ENCODE peak calls at places on chromosomes 2 and 18, in five cellular contexts. U is H9, S is mesenchymal stem cell, E is neuronal stem cell, W is H1. B is an unnamed sample.

GRCh38 chr2:239374896-239375277 is 25.9 kb downstream of the HDAC4 start:
- DNase-seq in U (no peak), W (no peak), S (no peak), E (no peak), B (no peak)

GRCh38 chr2:45882707-45883106 is 231.2 kb downstream of the PRKCE start:
- DNase-seq in U (no peak), W (no peak), S (peak), E (no peak), B (no peak)

GRCh38 chr2:234003972-234004617 is 46.4 kb upstream of the SPP2 start:
- DNase-seq in W (no peak), S (peak), E (no peak), U (peak), B (peak)

GRCh38 chr18:48619501-48619900 is 80.7 kb downstream of the CTIF start:
- DNase-seq in W (no peak), U (no peak), E (no peak), S (no peak), B (no peak)

GRCh38 chr2:51165534-51166260 is 133.8 kb upstream of the NRXN1 start:
- DNase-seq in W (no peak), S (no peak), U (no peak), E (no peak), B (no peak)

GRCh38 chr18:48802543-48803428 is 148.0 kb downstream of the SMAD7 start:
- DNase-seq in S (no peak), U (peak), W (no peak), E (no peak), B (peak)

GRCh38 chr2:227804970-227805369 is 8.7 kb upstream of the CCL20 start:
- DNase-seq in U (no peak), S (peak), E (no peak), W (no peak), B (no peak)

GRCh38 chr2:149994057-149994728 is 406.6 kb upstream of the MMADHC start:
- DNase-seq in W (no peak), E (no peak), S (peak), U (no peak), B (peak)

GRCh38 chr2:196677404-196677803 is 37.9 kb downstream of the CCDC150 start:
- DNase-seq in U (no peak), S (peak), W (no peak), E (no peak), B (no peak)

GRCh38 chr18:48580782-48581181 is 42.0 kb downstream of the CTIF start:
- DNase-seq in U (peak), W (peak), E (no peak), S (no peak), B (peak)

GRCh38 chr18:79566841-79567370 is 112.7 kb upstream of the CTDP1 start:
- DNase-seq in E (no peak), W (no peak), S (no peak), U (no peak), B (no peak)

GRCh38 chr2:207928079-207928478 is 97.2 kb downstream of the PLEKHM3 start:
- DNase-seq in E (no peak), W (no peak), S (peak), U (no peak), B (no peak)

GRCh38 chr18:28637897-28638296 is 461.0 kb upstream of the CDH2 start:
- DNase-seq in E (no peak), W (no peak), U (no peak), S (no peak), B (no peak)

GRCh38 chr18:79823120-79823519 is 25.4 kb downstream of the KCNG2 start:
- DNase-seq in E (no peak), W (no peak), S (no peak), U (no peak), B (no peak)

GRCh38 chr2:136527560-136527959 is 237.8 kb upstream of the THSD7B start:
- DNase-seq in S (no peak), E (peak), W (no peak), U (peak), B (peak)

GRCh38 chr2:29450823-29451222 is 335.6 kb downstream of the CLIP4 start:
- DNase-seq in W (no peak), E (no peak), S (no peak), U (no peak), B (no peak)

GRCh38 chr18:5527603-5528002 is 16.2 kb downstream of the EPB41L3 start:
- DNase-seq in S (no peak), U (no peak), E (no peak), W (no peak), B (peak)

GRCh38 chr2:54522624-54523281 is 66.6 kb downstream of the SPTBN1 start:
- DNase-seq in S (peak), E (peak), W (peak), U (peak), B (peak)

DNA sequence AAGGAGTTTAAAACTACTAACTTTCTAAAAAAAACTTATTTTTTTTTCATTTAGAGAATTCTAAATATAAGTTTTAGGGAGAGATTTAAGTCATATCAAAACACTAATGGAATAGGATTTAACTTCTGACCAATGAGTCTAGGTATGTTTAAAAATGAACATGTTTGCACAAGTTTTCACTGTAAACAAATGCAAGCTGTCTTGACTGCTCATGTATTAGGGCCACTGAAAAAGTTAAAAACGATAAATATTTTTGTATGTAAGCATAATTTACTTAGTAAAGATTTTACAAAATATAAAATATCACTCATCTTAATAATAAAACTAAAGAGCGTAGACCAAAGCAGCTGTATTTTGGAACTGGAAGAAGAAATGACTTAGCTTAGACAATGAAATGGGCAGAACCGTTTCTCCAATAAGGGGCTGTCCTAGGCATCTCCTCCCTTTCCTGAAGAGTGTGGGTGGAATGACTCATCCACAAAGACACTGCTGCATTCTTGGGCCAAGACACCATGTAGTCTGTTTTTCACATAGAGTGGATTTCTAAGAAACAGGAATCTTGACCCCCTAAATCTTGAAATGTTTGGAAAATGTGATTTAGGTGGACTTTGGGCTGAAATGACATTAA is 118.8 kb downstream of the MEP1B start:
- DNase-seq in S (peak), W (no peak), E (no peak), U (no peak), B (peak)
- H2BK12ac ChIP-seq in S (no peak), W (no peak), E (no peak), U (no peak), B (no peak)

DNA sequence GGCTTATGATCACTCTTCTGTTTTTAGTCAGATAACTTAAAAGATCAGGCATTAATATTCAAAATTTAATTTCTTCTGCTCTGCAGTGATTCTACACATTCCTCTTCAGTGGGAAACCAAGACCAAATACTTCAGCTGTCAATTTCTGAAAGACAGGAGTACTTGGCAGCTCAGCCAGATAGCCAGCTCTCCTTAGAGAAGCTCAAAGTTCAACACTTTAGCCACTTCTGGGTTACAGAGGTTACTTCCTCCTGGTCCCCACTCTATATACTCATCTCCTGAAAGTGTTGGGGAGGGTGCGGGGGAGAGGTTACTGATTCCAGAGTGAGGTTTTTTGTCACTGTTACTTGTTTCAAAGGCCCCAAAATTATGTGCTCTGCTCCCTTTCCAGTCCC is 4.1 kb downstream of the CYTIP start:
- DNase-seq in E (no peak), W (no peak), U (no peak), S (no peak), B (no peak)
- H2BK12ac ChIP-seq in E (no peak), W (no peak), U (no peak), S (no peak), B (no peak)

GRCh38 chr2:106098664-106099063 is 95.4 kb downstream of the UXS1 start:
- DNase-seq in S (no peak), U (no peak), E (no peak), W (no peak), B (no peak)
- H2BK12ac ChIP-seq in S (no peak), U (no peak), E (no peak), W (no peak), B (no peak)

GRCh38 chr2:231576465-231576864 is 16.2 kb upstream of the TEX44 start:
- DNase-seq in E (no peak), S (no peak), W (no peak), U (no peak), B (no peak)

GRCh38 chr2:231575612-231576256 is 16.9 kb upstream of the TEX44 start:
- DNase-seq in W (no peak), S (no peak), U (no peak), E (no peak), B (no peak)

GRCh38 chr2:231573096-231573495 is 19.6 kb upstream of the TEX44 start:
- DNase-seq in U (no peak), E (no peak), W (no peak), S (no peak), B (peak)

GRCh38 chr2:231571810-231572209 is 20.9 kb upstream of the TEX44 start:
- DNase-seq in S (no peak), U (peak), W (no peak), E (no peak), B (peak)

GRCh38 chr2:231573698-231574421 is 18.8 kb upstream of the TEX44 start:
- DNase-seq in U (no peak), S (no peak), W (no peak), E (no peak), B (no peak)
- H2BK12ac ChIP-seq in U (peak), S (no peak), W (peak), E (no peak), B (peak)

GRCh38 chr18:59272971-59273935 is at the start of gene RAX:
- DNase-seq in E (peak), U (peak), S (peak), W (no peak), B (no peak)

GRCh38 chr18:59270689-59271257 is 2.5 kb downstream of the RAX start:
- DNase-seq in S (no peak), U (no peak), W (no peak), E (no peak), B (no peak)

GRCh38 chr18:59273936-59274928 is 978 bp upstream of the RAX start:
- DNase-seq in U (peak), W (no peak), S (no peak), E (no peak), B (no peak)

GRCh38 chr18:59271606-59272220 is 1.5 kb downstream of the RAX start:
- DNase-seq in E (no peak), U (no peak), W (no peak), S (no peak), B (no peak)

GRCh38 chr18:59272221-59272888 is 899 bp downstream of the RAX start:
- DNase-seq in S (no peak), W (no peak), E (no peak), U (no peak), B (no peak)
- H2BK12ac ChIP-seq in S (no peak), W (peak), E (peak), U (no peak), B (no peak)